ENCODE peak calls at places on chromosomes 6 and 20, in seven cellular contexts. One of them, this sample, is unnamed. For H3K4me1, the result is how much of the 10 kb centered on the place peaks cover.

GRCh38 chr6:134035823-134036296 is 16.6 kb downstream of the SLC2A12 start:
- DNase-seq in trophoblast cell: no peak
- DNase-seq in H9: no peak
- DNase-seq in H1: no peak
- DNase-seq in IMR-90: peak
- DNase-seq in neuronal stem cell: no peak
- DNase-seq in mesendoderm: no peak
- DNase-seq in this sample: no peak

GRCh38 chr6:26553739-26554668 is 15.8 kb downstream of the HMGN4 start:
- DNase-seq in IMR-90: peak
- DNase-seq in H9: peak
- DNase-seq in trophoblast cell: peak
- DNase-seq in neuronal stem cell: peak
- DNase-seq in mesendoderm: peak
- DNase-seq in H1: peak
- DNase-seq in this sample: peak

GRCh38 chr6:158536891-158537798 is 22.7 kb upstream of the TMEM181 start:
- DNase-seq in H1: peak
- DNase-seq in neuronal stem cell: peak
- DNase-seq in IMR-90: no peak
- DNase-seq in trophoblast cell: no peak
- DNase-seq in H9: peak
- DNase-seq in mesendoderm: peak
- DNase-seq in this sample: peak

GRCh38 chr20:6058684-6059295 is 4.9 kb upstream of the LRRN4 start:
- DNase-seq in IMR-90: no peak
- DNase-seq in H1: no peak
- DNase-seq in H9: no peak
- DNase-seq in trophoblast cell: no peak
- DNase-seq in mesendoderm: peak
- DNase-seq in neuronal stem cell: no peak
- DNase-seq in this sample: peak

GRCh38 chr6:421211-421610 is 29.7 kb downstream of the IRF4 start:
- DNase-seq in trophoblast cell: no peak
- DNase-seq in H9: no peak
- DNase-seq in mesendoderm: no peak
- DNase-seq in H1: no peak
- DNase-seq in IMR-90: no peak
- DNase-seq in neuronal stem cell: no peak
- DNase-seq in this sample: no peak

GRCh38 chr6:121925024-121925423 is 474.4 kb upstream of the HSF2 start:
- DNase-seq in H9: no peak
- DNase-seq in mesendoderm: no peak
- DNase-seq in IMR-90: peak
- DNase-seq in trophoblast cell: no peak
- DNase-seq in H1: no peak
- DNase-seq in neuronal stem cell: no peak
- DNase-seq in this sample: peak

GRCh38 chr6:66082914-66083313 is 375.9 kb upstream of the EYS start:
- DNase-seq in trophoblast cell: no peak
- DNase-seq in H9: no peak
- DNase-seq in mesendoderm: no peak
- DNase-seq in IMR-90: no peak
- DNase-seq in H1: no peak
- DNase-seq in neuronal stem cell: no peak
- DNase-seq in this sample: no peak

GRCh38 chr20:56453347-56453746 is 15.1 kb upstream of the RTF2 start:
- DNase-seq in mesendoderm: no peak
- DNase-seq in IMR-90: no peak
- DNase-seq in neuronal stem cell: no peak
- DNase-seq in H1: no peak
- DNase-seq in trophoblast cell: no peak
- DNase-seq in H9: no peak
- DNase-seq in this sample: no peak

GRCh38 chr6:151229401-151230276 is 10.1 kb upstream of the AKAP12 start:
- DNase-seq in trophoblast cell: peak
- DNase-seq in IMR-90: no peak
- DNase-seq in H9: no peak
- DNase-seq in mesendoderm: peak
- DNase-seq in neuronal stem cell: no peak
- DNase-seq in H1: no peak
- DNase-seq in this sample: no peak

GRCh38 chr20:37534401-37535157 is 6.9 kb upstream of the BLCAP start:
- DNase-seq in H1: peak
- DNase-seq in IMR-90: peak
- DNase-seq in neuronal stem cell: peak
- DNase-seq in trophoblast cell: peak
- DNase-seq in H9: peak
- DNase-seq in mesendoderm: peak
- DNase-seq in this sample: peak

GRCh38 chr6:18795726-18796125 is 408.6 kb downstream of the RNF144B start:
- DNase-seq in H9: no peak
- DNase-seq in neuronal stem cell: no peak
- DNase-seq in trophoblast cell: no peak
- DNase-seq in H1: no peak
- DNase-seq in IMR-90: no peak
- DNase-seq in mesendoderm: peak
- DNase-seq in this sample: no peak

GRCh38 chr6:106475280-106475679 is 114.8 kb downstream of the CRYBG1 start:
- DNase-seq in IMR-90: no peak
- DNase-seq in neuronal stem cell: no peak
- DNase-seq in mesendoderm: no peak
- DNase-seq in H9: no peak
- DNase-seq in trophoblast cell: no peak
- DNase-seq in H1: no peak
- DNase-seq in this sample: no peak

GRCh38 chr6:28693751-28694443 is 168.2 kb downstream of the GPX5 start:
- DNase-seq in mesendoderm: peak
- DNase-seq in IMR-90: no peak
- DNase-seq in trophoblast cell: no peak
- DNase-seq in neuronal stem cell: peak
- DNase-seq in H9: peak
- DNase-seq in H1: peak
- DNase-seq in this sample: no peak

GRCh38 chr20:39850821-39851330 is 838.2 kb downstream of the MAFB start:
- DNase-seq in trophoblast cell: no peak
- DNase-seq in neuronal stem cell: no peak
- DNase-seq in mesendoderm: peak
- DNase-seq in H9: no peak
- DNase-seq in H1: no peak
- DNase-seq in IMR-90: no peak
- DNase-seq in this sample: no peak

GRCh38 chr6:139597781-139598368 is 223.4 kb upstream of the CITED2 start:
- DNase-seq in trophoblast cell: peak
- DNase-seq in H1: no peak
- DNase-seq in mesendoderm: no peak
- DNase-seq in neuronal stem cell: no peak
- DNase-seq in H9: no peak
- DNase-seq in IMR-90: peak
- DNase-seq in this sample: peak

GRCh38 chr20:46333136-46333991 is 25.1 kb upstream of the CDH22 start:
- DNase-seq in H1: no peak
- DNase-seq in trophoblast cell: no peak
- DNase-seq in mesendoderm: no peak
- DNase-seq in neuronal stem cell: no peak
- DNase-seq in IMR-90: no peak
- DNase-seq in H9: no peak
- DNase-seq in this sample: no peak

GRCh38 chr20:12644481-12644880 is 364.3 kb upstream of the SPTLC3 start:
- DNase-seq in H1: no peak
- DNase-seq in mesendoderm: no peak
- DNase-seq in neuronal stem cell: no peak
- DNase-seq in trophoblast cell: no peak
- DNase-seq in H9: no peak
- DNase-seq in IMR-90: no peak
- DNase-seq in this sample: no peak

GRCh38 chr20:58550661-58551060 is 35.5 kb upstream of the APCDD1L start:
- DNase-seq in H1: peak
- DNase-seq in H9: peak
- DNase-seq in IMR-90: peak
- DNase-seq in neuronal stem cell: no peak
- DNase-seq in mesendoderm: no peak
- DNase-seq in trophoblast cell: no peak
- DNase-seq in this sample: peak

GRCh38 chr6:25428758-25429317 is 149.7 kb downstream of the CARMIL1 start:
- DNase-seq in H1: no peak
- DNase-seq in neuronal stem cell: no peak
- DNase-seq in trophoblast cell: no peak
- DNase-seq in H9: no peak
- DNase-seq in IMR-90: no peak
- DNase-seq in mesendoderm: peak
- DNase-seq in this sample: no peak

GRCh38 chr20:8095648-8096572 is 36.2 kb upstream of the PLCB1 start:
- DNase-seq in H1: no peak
- DNase-seq in trophoblast cell: no peak
- DNase-seq in H9: no peak
- DNase-seq in neuronal stem cell: no peak
- DNase-seq in IMR-90: peak
- DNase-seq in mesendoderm: no peak
- DNase-seq in this sample: peak

GRCh38 chr20:37994512-37994911 is 38.7 kb downstream of the TTI1 start:
- DNase-seq in H9: no peak
- DNase-seq in trophoblast cell: peak
- DNase-seq in neuronal stem cell: no peak
- DNase-seq in mesendoderm: peak
- DNase-seq in IMR-90: peak
- DNase-seq in H1: no peak
- DNase-seq in this sample: peak

GRCh38 chr20:59165794-59166709 is 2.4 kb downstream of the ZNF831 start:
- DNase-seq in trophoblast cell: no peak
- DNase-seq in H1: no peak
- DNase-seq in mesendoderm: no peak
- DNase-seq in neuronal stem cell: no peak
- DNase-seq in IMR-90: no peak
- DNase-seq in H9: no peak
- DNase-seq in this sample: no peak

GRCh38 chr6:144599615-144600014 is 314.5 kb downstream of the UTRN start:
- DNase-seq in H1: no peak
- DNase-seq in neuronal stem cell: no peak
- DNase-seq in IMR-90: no peak
- DNase-seq in trophoblast cell: no peak
- DNase-seq in H9: no peak
- DNase-seq in mesendoderm: no peak
- DNase-seq in this sample: no peak

GRCh38 chr6:67956352-67956751 is 678.7 kb upstream of the ADGRB3 start:
- DNase-seq in neuronal stem cell: no peak
- DNase-seq in H1: no peak
- DNase-seq in IMR-90: no peak
- DNase-seq in H9: no peak
- DNase-seq in mesendoderm: peak
- DNase-seq in trophoblast cell: no peak
- DNase-seq in this sample: no peak

DNA sequence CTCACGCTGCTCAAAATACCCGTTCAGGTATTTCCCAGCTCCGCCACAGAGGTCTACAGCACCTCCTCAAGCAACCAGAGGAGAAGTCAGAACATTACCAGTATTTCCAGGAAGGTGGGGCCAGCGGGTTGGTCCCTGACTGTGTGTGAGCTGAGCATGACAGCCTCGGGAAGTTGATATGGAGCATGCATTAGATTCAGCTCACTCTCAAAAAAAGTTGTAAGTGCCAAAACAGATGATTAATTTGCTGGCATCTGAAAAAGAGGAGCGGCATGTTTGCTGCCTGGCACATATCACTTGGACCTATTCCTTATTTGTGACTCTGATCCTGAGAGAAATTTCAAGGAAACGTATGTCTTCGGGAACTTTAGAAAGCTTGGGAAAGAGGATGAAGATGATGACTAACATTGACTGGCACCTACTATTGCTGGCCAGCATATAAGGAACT is 32.3 kb downstream of the ELOVL2 start:
- DNase-seq in IMR-90: no peak
- DNase-seq in mesendoderm: peak
- DNase-seq in H1: no peak
- DNase-seq in H9: peak
- DNase-seq in trophoblast cell: peak
- DNase-seq in neuronal stem cell: no peak
- DNase-seq in this sample: no peak
- H3K4me1 ChIP-seq in IMR-90: under half
- H3K4me1 ChIP-seq in mesendoderm: under half
- H3K4me1 ChIP-seq in H1: under half
- H3K4me1 ChIP-seq in H9: under half
- H3K4me1 ChIP-seq in trophoblast cell: under half
- H3K4me1 ChIP-seq in neuronal stem cell: under half
- H3K4me1 ChIP-seq in this sample: under half

GRCh38 chr20:33644313-33645071 is 17.6 kb upstream of the C20orf144 start:
- DNase-seq in IMR-90: no peak
- DNase-seq in H9: no peak
- DNase-seq in mesendoderm: no peak
- DNase-seq in H1: no peak
- DNase-seq in neuronal stem cell: no peak
- DNase-seq in trophoblast cell: no peak
- DNase-seq in this sample: no peak
- H3K23ac ChIP-seq in IMR-90: no peak
- H3K23ac ChIP-seq in H9: no peak
- H3K23ac ChIP-seq in mesendoderm: no peak
- H3K23ac ChIP-seq in H1: no peak
- H3K23ac ChIP-seq in neuronal stem cell: peak
- H3K23ac ChIP-seq in trophoblast cell: no peak
- H3K23ac ChIP-seq in this sample: no peak

GRCh38 chr20:25036331-25036936 is 21.5 kb downstream of the ACSS1 start:
- DNase-seq in IMR-90: no peak
- DNase-seq in H1: no peak
- DNase-seq in neuronal stem cell: no peak
- DNase-seq in mesendoderm: no peak
- DNase-seq in trophoblast cell: no peak
- DNase-seq in H9: no peak
- DNase-seq in this sample: no peak
- H3K4me1 ChIP-seq in IMR-90: under half
- H3K4me1 ChIP-seq in H1: under half
- H3K4me1 ChIP-seq in neuronal stem cell: under half
- H3K4me1 ChIP-seq in mesendoderm: under half
- H3K4me1 ChIP-seq in trophoblast cell: under half
- H3K4me1 ChIP-seq in H9: under half
- H3K4me1 ChIP-seq in this sample: under half

GRCh38 chr6:168417158-168417557 is 23.8 kb upstream of the SMOC2 start:
- DNase-seq in H9: no peak
- DNase-seq in trophoblast cell: no peak
- DNase-seq in IMR-90: no peak
- DNase-seq in mesendoderm: peak
- DNase-seq in H1: peak
- DNase-seq in neuronal stem cell: no peak
- DNase-seq in this sample: no peak

GRCh38 chr6:168418151-168418551 is 22.8 kb upstream of the SMOC2 start:
- DNase-seq in IMR-90: no peak
- DNase-seq in neuronal stem cell: no peak
- DNase-seq in H1: peak
- DNase-seq in trophoblast cell: no peak
- DNase-seq in H9: no peak
- DNase-seq in mesendoderm: no peak
- DNase-seq in this sample: no peak

GRCh38 chr6:168416531-168416930 is 24.5 kb upstream of the SMOC2 start:
- DNase-seq in H1: peak
- DNase-seq in neuronal stem cell: no peak
- DNase-seq in H9: no peak
- DNase-seq in mesendoderm: no peak
- DNase-seq in IMR-90: no peak
- DNase-seq in trophoblast cell: no peak
- DNase-seq in this sample: no peak

GRCh38 chr6:168418631-168419250 is 22.2 kb upstream of the SMOC2 start:
- DNase-seq in mesendoderm: no peak
- DNase-seq in trophoblast cell: no peak
- DNase-seq in H9: no peak
- DNase-seq in neuronal stem cell: no peak
- DNase-seq in H1: peak
- DNase-seq in IMR-90: no peak
- DNase-seq in this sample: no peak

GRCh38 chr6:168417660-168418059 is 23.3 kb upstream of the SMOC2 start:
- DNase-seq in H9: no peak
- DNase-seq in trophoblast cell: no peak
- DNase-seq in neuronal stem cell: no peak
- DNase-seq in IMR-90: no peak
- DNase-seq in mesendoderm: no peak
- DNase-seq in H1: no peak
- DNase-seq in this sample: no peak
- H3K23ac ChIP-seq in H9: no peak
- H3K23ac ChIP-seq in trophoblast cell: no peak
- H3K23ac ChIP-seq in neuronal stem cell: no peak
- H3K23ac ChIP-seq in IMR-90: no peak
- H3K23ac ChIP-seq in mesendoderm: no peak
- H3K23ac ChIP-seq in H1: no peak
- H3K23ac ChIP-seq in this sample: no peak